ENCODE peak calls at places on chromosomes 13 and 19, in six cellular contexts. R, D, T, G, E and X are unnamed samples.

GRCh38 chr13:78326608-78327007 is 276.7 kb downstream of the POU4F1 start:
- DNase-seq in R (no peak), D (no peak), T (no peak), G (no peak), E (no peak), X (no peak)

GRCh38 chr13:24341439-24341838 is 32.1 kb downstream of the C1QTNF9 start:
- DNase-seq in R (no peak), D (no peak), T (no peak), G (no peak), E (no peak), X (no peak)

GRCh38 chr13:113638806-113639205 is 19.2 kb downstream of the ATP4B start:
- DNase-seq in R (no peak), D (no peak), T (no peak), G (no peak), E (no peak), X (no peak)

GRCh38 chr13:73973156-73973555 is 161.0 kb downstream of the KLF12 start:
- DNase-seq in R (no peak), D (no peak), T (no peak), G (no peak), E (no peak), X (no peak)

GRCh38 chr19:38362076-38362945 is 12.1 kb upstream of the PSMD8 start:
- DNase-seq in R (peak), D (peak), T (no peak), G (peak), E (peak), X (no peak)

GRCh38 chr13:55219538-55219937 is 1921.2 kb upstream of the PRR20A start:
- DNase-seq in R (no peak), D (peak), T (no peak), G (no peak), E (no peak), X (no peak)

GRCh38 chr19:15124572-15125231 is 17.5 kb downstream of the SYDE1 start:
- DNase-seq in R (peak), D (no peak), T (no peak), G (no peak), E (peak), X (no peak)

GRCh38 chr19:38890686-38891085 is 8.7 kb downstream of the SIRT2 start:
- DNase-seq in R (no peak), D (no peak), T (no peak), G (no peak), E (peak), X (no peak)

GRCh38 chr13:45179428-45179827 is 21.4 kb downstream of the KCTD4 start:
- DNase-seq in R (no peak), D (no peak), T (no peak), G (no peak), E (no peak), X (no peak)

GRCh38 chr19:13181747-13182388 is 31.7 kb downstream of the IER2 start:
- DNase-seq in R (no peak), D (no peak), T (peak), G (peak), E (peak), X (peak)

GRCh38 chr19:1468274-1469199 is 10.5 kb downstream of the C19orf25 start:
- DNase-seq in R (peak), D (peak), T (no peak), G (no peak), E (peak), X (no peak)

GRCh38 chr19:10091370-10091687 is 5.2 kb downstream of the SHFL start:
- DNase-seq in R (peak), D (no peak), T (no peak), G (no peak), E (no peak), X (no peak)

GRCh38 chr19:45717983-45718650 is 12.6 kb downstream of the FBXO46 start:
- DNase-seq in R (no peak), D (peak), T (no peak), G (no peak), E (no peak), X (no peak)

GRCh38 chr13:80361883-80362327 is 21.0 kb upstream of the SPRY2 start:
- DNase-seq in R (no peak), D (peak), T (no peak), G (no peak), E (no peak), X (peak)

GRCh38 chr19:18846862-18847515 is 15.2 kb downstream of the UPF1 start:
- DNase-seq in R (peak), D (peak), T (peak), G (peak), E (peak), X (peak)

GRCh38 chr13:109989686-109990085 is 203.3 kb upstream of the IRS2 start:
- DNase-seq in R (no peak), D (no peak), T (no peak), G (no peak), E (no peak), X (no peak)

GRCh38 chr13:25169356-25169755 is 2.7 kb downstream of the AMER2 start:
- DNase-seq in R (no peak), D (no peak), T (peak), G (no peak), E (no peak), X (no peak)

GRCh38 chr19:17294051-17294891 is 9.0 kb downstream of the ABHD8 start:
- DNase-seq in R (peak), D (peak), T (no peak), G (peak), E (peak), X (no peak)

GRCh38 chr19:5711025-5711424 is 8.9 kb downstream of the LONP1 start:
- DNase-seq in R (no peak), D (no peak), T (no peak), G (no peak), E (no peak), X (no peak)

GRCh38 chr19:4375620-4376228 is 24.6 kb downstream of the SH3GL1 start:
- DNase-seq in R (no peak), D (peak), T (peak), G (no peak), E (no peak), X (peak)

GRCh38 chr19:21574607-21575006 is 69.2 kb downstream of the ZNF429 start:
- DNase-seq in R (no peak), D (no peak), T (no peak), G (no peak), E (no peak), X (no peak)

GRCh38 chr13:44912617-44913016 is 76.7 kb downstream of the NUFIP1 start:
- DNase-seq in R (no peak), D (no peak), T (no peak), G (no peak), E (no peak), X (no peak)

GRCh38 chr19:38197937-38198704 is 25.9 kb downstream of the DPF1 start:
- DNase-seq in R (no peak), D (no peak), T (no peak), G (no peak), E (no peak), X (no peak)

GRCh38 chr19:35095667-35096368 is 19.8 kb upstream of the FXYD3 start:
- DNase-seq in R (no peak), D (no peak), T (no peak), G (no peak), E (no peak), X (no peak)

GRCh38 chr13:44013666-44014291 is 134.1 kb downstream of the LACC1 start:
- DNase-seq in R (no peak), D (no peak), T (no peak), G (no peak), E (no peak), X (no peak)

GRCh38 chr13:54799621-54800226 is 1771.1 kb downstream of the OLFM4 start:
- DNase-seq in R (peak), D (no peak), T (no peak), G (no peak), E (no peak), X (no peak)

GRCh38 chr13:81116461-81117282 is 775.7 kb upstream of the SPRY2 start:
- DNase-seq in R (no peak), D (no peak), T (no peak), G (no peak), E (no peak), X (no peak)

GRCh38 chr13:41523396-41523795 is 66.0 kb downstream of the RGCC start:
- DNase-seq in R (no peak), D (no peak), T (no peak), G (no peak), E (no peak), X (no peak)

GRCh38 chr13:41516760-41517159 is 59.4 kb downstream of the RGCC start:
- DNase-seq in R (no peak), D (no peak), T (no peak), G (no peak), E (no peak), X (no peak)

GRCh38 chr13:41520016-41520698 is 62.8 kb downstream of the RGCC start:
- DNase-seq in R (no peak), D (no peak), T (no peak), G (no peak), E (no peak), X (no peak)

GRCh38 chr13:41516166-41516565 is 58.8 kb downstream of the RGCC start:
- DNase-seq in R (no peak), D (no peak), T (no peak), G (no peak), E (no peak), X (no peak)

GRCh38 chr13:41520699-41521630 is 63.6 kb downstream of the RGCC start:
- DNase-seq in R (no peak), D (no peak), T (no peak), G (no peak), E (no peak), X (no peak)
- H3K27ac ChIP-seq in R (no peak), D (no peak), T (no peak), G (no peak), E (no peak), X (no peak)

DNA sequence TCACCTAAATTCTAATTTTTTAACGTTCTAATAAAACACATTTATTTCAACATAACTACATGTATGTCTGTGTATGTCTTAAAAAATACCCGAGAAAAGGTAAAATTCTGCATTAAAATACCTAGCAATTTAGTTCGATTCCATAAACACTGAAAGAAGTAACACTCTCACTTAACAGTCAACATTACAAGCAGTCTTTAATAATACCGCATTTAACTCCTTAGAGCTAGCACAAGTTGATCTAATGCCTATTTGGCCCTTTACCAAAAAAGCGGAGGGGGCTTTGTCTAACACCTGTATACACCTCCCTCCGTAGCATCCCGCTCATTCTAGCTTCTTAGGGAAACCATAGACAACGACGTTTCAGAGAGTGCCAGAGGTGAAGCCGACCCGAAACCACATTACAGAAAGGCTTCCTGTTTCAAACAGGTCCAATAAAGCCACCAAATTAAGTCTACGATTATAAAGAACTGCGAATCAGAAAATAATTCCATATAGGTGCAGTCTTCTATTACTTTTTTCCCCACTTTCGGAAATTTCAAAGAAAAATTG is 1.2 kb downstream of the SPART start:
- DNase-seq in R (no peak), D (peak), T (no peak), G (no peak), E (no peak), X (no peak)
- H3K27ac ChIP-seq in R (peak), D (no peak), T (peak), G (peak), E (peak), X (peak)

GRCh38 chr13:111282997-111283396 is 37.4 kb upstream of the TEX29 start:
- DNase-seq in R (peak), D (no peak), T (no peak), G (no peak), E (no peak), X (no peak)
- H3K27ac ChIP-seq in R (peak), D (no peak), T (peak), G (no peak), E (peak), X (no peak)

GRCh38 chr19:23914402-23915286 is at the start of gene ZNF726:
- DNase-seq in R (peak), D (no peak), T (peak), G (peak), E (peak), X (peak)
- H3K27ac ChIP-seq in R (peak), D (no peak), T (no peak), G (peak), E (no peak), X (no peak)